ENCODE peak calls at places on chromosomes 7 and 10, in five cellular contexts. P, H, S, K and Q are unnamed samples.

GRCh38 chr7:87398441-87398840 is 53.0 kb downstream of the CROT start:
- DNase-seq in P (no peak), H (peak), S (peak), K (no peak), Q (no peak)

GRCh38 chr7:45099891-45100760 is 11.4 kb upstream of the NACAD start:
- DNase-seq in P (no peak), H (no peak), S (no peak), K (no peak), Q (no peak)

GRCh38 chr7:40885503-40885902 is 750.7 kb downstream of the SUGCT start:
- DNase-seq in P (no peak), H (peak), S (peak), K (no peak), Q (no peak)

GRCh38 chr7:51311166-51311565 is 5.4 kb downstream of the COBL start:
- DNase-seq in P (no peak), H (no peak), S (no peak), K (no peak), Q (no peak)

GRCh38 chr7:19558527-19558926 is 150.3 kb downstream of the POLR1F start:
- DNase-seq in P (no peak), H (peak), S (peak), K (no peak), Q (no peak)

GRCh38 chr10:85645097-85645496 is 721.5 kb downstream of the GRID1 start:
- DNase-seq in P (no peak), H (no peak), S (peak), K (no peak), Q (no peak)

GRCh38 chr10:70571636-70572439 is 30.7 kb downstream of the PRF1 start:
- DNase-seq in P (no peak), H (no peak), S (no peak), K (no peak), Q (no peak)

GRCh38 chr7:92750961-92751360 is 85.4 kb downstream of the CDK6 start:
- DNase-seq in P (no peak), H (peak), S (no peak), K (no peak), Q (no peak)

GRCh38 chr7:105244594-105244993 is 144.1 kb downstream of the SRPK2 start:
- DNase-seq in P (no peak), H (no peak), S (no peak), K (no peak), Q (no peak)

GRCh38 chr7:38369816-38370493 is 96.5 kb upstream of the TARP start:
- DNase-seq in P (peak), H (peak), S (peak), K (peak), Q (peak)

GRCh38 chr10:18043148-18043547 is 91.4 kb downstream of the SLC39A12 start:
- DNase-seq in P (no peak), H (peak), S (peak), K (no peak), Q (no peak)

GRCh38 chr10:117152668-117153067 is 14.6 kb upstream of the VAX1 start:
- DNase-seq in P (no peak), H (no peak), S (no peak), K (no peak), Q (no peak)

GRCh38 chr7:37354661-37355131 is 94.0 kb downstream of the ELMO1 start:
- DNase-seq in P (no peak), H (no peak), S (peak), K (no peak), Q (no peak)

GRCh38 chr10:70935125-70935625 is 46.8 kb upstream of the PCBD1 start:
- DNase-seq in P (no peak), H (no peak), S (no peak), K (no peak), Q (no peak)

GRCh38 chr10:52053522-52053921 is 260.6 kb upstream of the DKK1 start:
- DNase-seq in P (no peak), H (no peak), S (no peak), K (no peak), Q (no peak)

GRCh38 chr10:72309290-72310240 is 35.8 kb downstream of the DDIT4 start:
- DNase-seq in P (no peak), H (peak), S (no peak), K (no peak), Q (no peak)

GRCh38 chr7:134946260-134946659 is 40.0 kb upstream of the AGBL3 start:
- DNase-seq in P (no peak), H (peak), S (no peak), K (no peak), Q (no peak)

GRCh38 chr7:45703911-45704682 is 129.9 kb downstream of the ADCY1 start:
- DNase-seq in P (peak), H (no peak), S (no peak), K (no peak), Q (no peak)

GRCh38 chr7:25844109-25844915 is 307.7 kb upstream of the NFE2L3 start:
- DNase-seq in P (no peak), H (no peak), S (no peak), K (no peak), Q (no peak)

GRCh38 chr7:143394777-143395176 is 13.6 kb downstream of the ZYX start:
- DNase-seq in P (no peak), H (no peak), S (no peak), K (no peak), Q (no peak)

GRCh38 chr10:91389636-91390512 is 20.3 kb upstream of the HECTD2 start:
- DNase-seq in P (no peak), H (peak), S (peak), K (no peak), Q (peak)

GRCh38 chr7:22113041-22113440 is 167.3 kb upstream of the CDCA7L start:
- DNase-seq in P (no peak), H (no peak), S (no peak), K (no peak), Q (no peak)

GRCh38 chr7:99090811-99091582 is 52.9 kb downstream of the SMURF1 start:
- DNase-seq in P (no peak), H (peak), S (peak), K (no peak), Q (no peak)

GRCh38 chr7:77935652-77936348 is 137.2 kb downstream of the PHTF2 start:
- DNase-seq in P (no peak), H (no peak), S (no peak), K (no peak), Q (no peak)

GRCh38 chr7:25215694-25216335 is 12.5 kb downstream of the NPVF start:
- DNase-seq in P (peak), H (no peak), S (no peak), K (no peak), Q (no peak)

GRCh38 chr10:45408421-45409319 is 34.7 kb downstream of the ALOX5 start:
- DNase-seq in P (no peak), H (no peak), S (no peak), K (no peak), Q (no peak)
- H3K9ac ChIP-seq in P (no peak), H (no peak), S (no peak), K (no peak), Q (no peak)

DNA sequence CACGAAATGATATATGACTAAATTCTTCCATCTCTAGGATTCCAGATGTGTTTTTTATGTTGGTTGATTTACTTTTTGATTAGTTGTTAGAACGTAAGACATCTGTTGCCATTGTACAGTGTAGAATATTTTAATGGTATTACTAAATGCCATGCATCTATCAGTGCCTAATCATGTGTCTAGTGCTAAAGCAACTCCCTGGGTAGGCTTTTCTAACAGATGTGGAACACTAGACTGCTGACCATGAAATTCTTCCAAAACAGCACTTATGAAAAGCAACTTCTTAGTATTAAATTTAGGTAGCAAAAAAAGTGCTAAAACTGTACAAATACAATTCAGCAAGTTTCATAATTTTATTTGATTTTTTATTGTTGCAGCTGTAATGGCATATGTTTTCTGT is 418.8 kb upstream of the SEMA3A start:
- DNase-seq in P (no peak), H (no peak), S (no peak), K (no peak), Q (no peak)
- H4K91ac ChIP-seq in P (no peak), H (no peak), S (no peak), K (no peak), Q (no peak)

GRCh38 chr10:78047314-78047891 is 13.7 kb downstream of the RPS24 start:
- DNase-seq in P (peak), H (peak), S (peak), K (peak), Q (peak)
- H2BK120ac ChIP-seq in P (no peak), H (peak), S (no peak), K (no peak), Q (no peak)

GRCh38 chr10:1048349-1048731 is 579 bp downstream of the IDI1 start:
- DNase-seq in P (no peak), H (peak), S (no peak), K (no peak), Q (no peak)

GRCh38 chr10:1050145-1050544 is 1.2 kb upstream of the IDI1 start:
- DNase-seq in P (no peak), H (peak), S (peak), K (no peak), Q (no peak)

GRCh38 chr10:1048732-1049424 is at the start of gene IDI1:
- DNase-seq in P (peak), H (peak), S (peak), K (peak), Q (peak)

GRCh38 chr10:1050555-1050954 is 1.6 kb upstream of the IDI1 start:
- DNase-seq in P (peak), H (no peak), S (peak), K (no peak), Q (no peak)

GRCh38 chr10:1049425-1049958 is 573 bp upstream of the IDI1 start:
- DNase-seq in P (no peak), H (no peak), S (no peak), K (no peak), Q (no peak)
- H3K9ac ChIP-seq in P (peak), H (peak), S (peak), K (peak), Q (peak)

GRCh38 chr7:65981965-65982792 is at the start of gene GUSB:
- DNase-seq in P (peak), H (peak), S (peak), K (peak), Q (peak)
- H4K91ac ChIP-seq in P (peak), H (peak), S (peak), K (no peak), Q (no peak)